ENCODE peak calls at places on chromosomes 5 and 9, in eight cellular contexts. One of them, this sample, is unnamed.

GRCh38 chr5:65721775-65722574 is at the start of the genes NLN and SGTB:
- DNase-seq in activated naive CD8-positive, alpha-beta T cell treated with anti-CD3 and anti-CD28 coated beads, Interleukin-2, amount 50 U/mL, for 16 hours: peak; percentile 64
- DNase-seq in dorsolateral prefrontal cortex: peak; percentile 86
- DNase-seq in iPS-NIHi11: peak; percentile 97
- DNase-seq in M059J: peak; percentile 73
- DNase-seq in AG08396: peak; percentile 97
- DNase-seq in retina: peak; percentile 91
- DNase-seq in cardiac muscle cell: peak; percentile 92
- DNase-seq in this sample: peak; percentile 84

GRCh38 chr5:13976867-13977479 is 32.5 kb upstream of the DNAH5 start:
- DNase-seq in activated naive CD8-positive, alpha-beta T cell treated with anti-CD3 and anti-CD28 coated beads, Interleukin-2, amount 50 U/mL, for 16 hours: no peak
- DNase-seq in M059J: peak; percentile 80
- DNase-seq in dorsolateral prefrontal cortex: no peak
- DNase-seq in AG08396: peak; percentile 61
- DNase-seq in retina: no peak
- DNase-seq in iPS-NIHi11: peak; percentile 68
- DNase-seq in cardiac muscle cell: peak; percentile 74
- DNase-seq in this sample: no peak

GRCh38 chr9:110767559-110768063 is 99.0 kb downstream of the MUSK start:
- DNase-seq in activated naive CD8-positive, alpha-beta T cell treated with anti-CD3 and anti-CD28 coated beads, Interleukin-2, amount 50 U/mL, for 16 hours: no peak
- DNase-seq in iPS-NIHi11: no peak
- DNase-seq in AG08396: peak; percentile 38
- DNase-seq in cardiac muscle cell: no peak
- DNase-seq in dorsolateral prefrontal cortex: peak; percentile 31
- DNase-seq in M059J: no peak
- DNase-seq in retina: no peak
- DNase-seq in this sample: no peak

GRCh38 chr5:56950626-56951130 is 1.2 kb downstream of the MIER3 start:
- DNase-seq in dorsolateral prefrontal cortex: peak; percentile 30
- DNase-seq in cardiac muscle cell: peak; percentile 72
- DNase-seq in retina: peak; percentile 81
- DNase-seq in M059J: peak; percentile 67
- DNase-seq in iPS-NIHi11: peak; percentile 70
- DNase-seq in activated naive CD8-positive, alpha-beta T cell treated with anti-CD3 and anti-CD28 coated beads, Interleukin-2, amount 50 U/mL, for 16 hours: no peak
- DNase-seq in AG08396: peak; percentile 82
- DNase-seq in this sample: peak; percentile 5

GRCh38 chr9:137974746-137975526 is 97.4 kb downstream of the CACNA1B start:
- DNase-seq in AG08396: no peak
- DNase-seq in cardiac muscle cell: no peak
- DNase-seq in activated naive CD8-positive, alpha-beta T cell treated with anti-CD3 and anti-CD28 coated beads, Interleukin-2, amount 50 U/mL, for 16 hours: no peak
- DNase-seq in retina: no peak
- DNase-seq in dorsolateral prefrontal cortex: no peak
- DNase-seq in iPS-NIHi11: no peak
- DNase-seq in M059J: no peak
- DNase-seq in this sample: no peak

GRCh38 chr5:89967806-89968444 is 441.6 kb downstream of the CETN3 start:
- DNase-seq in dorsolateral prefrontal cortex: no peak
- DNase-seq in M059J: peak; percentile 40
- DNase-seq in iPS-NIHi11: no peak
- DNase-seq in activated naive CD8-positive, alpha-beta T cell treated with anti-CD3 and anti-CD28 coated beads, Interleukin-2, amount 50 U/mL, for 16 hours: no peak
- DNase-seq in retina: no peak
- DNase-seq in cardiac muscle cell: no peak
- DNase-seq in AG08396: no peak
- DNase-seq in this sample: no peak

GRCh38 chr9:4152876-4153275 is 147.0 kb downstream of the GLIS3 start:
- DNase-seq in cardiac muscle cell: no peak
- DNase-seq in activated naive CD8-positive, alpha-beta T cell treated with anti-CD3 and anti-CD28 coated beads, Interleukin-2, amount 50 U/mL, for 16 hours: no peak
- DNase-seq in retina: no peak
- DNase-seq in dorsolateral prefrontal cortex: no peak
- DNase-seq in iPS-NIHi11: no peak
- DNase-seq in AG08396: no peak
- DNase-seq in M059J: peak; percentile 21
- DNase-seq in this sample: no peak

GRCh38 chr5:81820315-81820636 is 69.4 kb upstream of the SSBP2 start:
- DNase-seq in dorsolateral prefrontal cortex: no peak
- DNase-seq in retina: no peak
- DNase-seq in AG08396: no peak
- DNase-seq in M059J: no peak
- DNase-seq in cardiac muscle cell: no peak
- DNase-seq in activated naive CD8-positive, alpha-beta T cell treated with anti-CD3 and anti-CD28 coated beads, Interleukin-2, amount 50 U/mL, for 16 hours: no peak
- DNase-seq in iPS-NIHi11: no peak
- DNase-seq in this sample: no peak

GRCh38 chr5:171029401-171029800 is 167.6 kb downstream of the RANBP17 start:
- DNase-seq in M059J: no peak
- DNase-seq in cardiac muscle cell: no peak
- DNase-seq in iPS-NIHi11: no peak
- DNase-seq in dorsolateral prefrontal cortex: no peak
- DNase-seq in activated naive CD8-positive, alpha-beta T cell treated with anti-CD3 and anti-CD28 coated beads, Interleukin-2, amount 50 U/mL, for 16 hours: no peak
- DNase-seq in AG08396: no peak
- DNase-seq in retina: no peak
- DNase-seq in this sample: no peak

GRCh38 chr5:67305913-67306710 is 109.5 kb upstream of the CD180 start:
- DNase-seq in retina: no peak
- DNase-seq in iPS-NIHi11: no peak
- DNase-seq in cardiac muscle cell: no peak
- DNase-seq in M059J: peak; percentile 60
- DNase-seq in AG08396: no peak
- DNase-seq in activated naive CD8-positive, alpha-beta T cell treated with anti-CD3 and anti-CD28 coated beads, Interleukin-2, amount 50 U/mL, for 16 hours: no peak
- DNase-seq in dorsolateral prefrontal cortex: no peak
- DNase-seq in this sample: no peak

GRCh38 chr9:130823435-130823834 is 11.6 kb upstream of the ABL1 start:
- DNase-seq in AG08396: peak; percentile 57
- DNase-seq in dorsolateral prefrontal cortex: no peak
- DNase-seq in cardiac muscle cell: no peak
- DNase-seq in activated naive CD8-positive, alpha-beta T cell treated with anti-CD3 and anti-CD28 coated beads, Interleukin-2, amount 50 U/mL, for 16 hours: no peak
- DNase-seq in M059J: no peak
- DNase-seq in retina: no peak
- DNase-seq in iPS-NIHi11: no peak
- DNase-seq in this sample: no peak

GRCh38 chr9:129208191-129209091 is 30.4 kb upstream of the IER5L start:
- DNase-seq in activated naive CD8-positive, alpha-beta T cell treated with anti-CD3 and anti-CD28 coated beads, Interleukin-2, amount 50 U/mL, for 16 hours: peak; percentile 35
- DNase-seq in retina: no peak
- DNase-seq in M059J: no peak
- DNase-seq in dorsolateral prefrontal cortex: no peak
- DNase-seq in iPS-NIHi11: peak; percentile 81
- DNase-seq in AG08396: no peak
- DNase-seq in cardiac muscle cell: peak; percentile 52
- DNase-seq in this sample: no peak

GRCh38 chr9:20022410-20022809 is 233.6 kb upstream of the SLC24A2 start:
- DNase-seq in retina: no peak
- DNase-seq in iPS-NIHi11: no peak
- DNase-seq in dorsolateral prefrontal cortex: no peak
- DNase-seq in activated naive CD8-positive, alpha-beta T cell treated with anti-CD3 and anti-CD28 coated beads, Interleukin-2, amount 50 U/mL, for 16 hours: no peak
- DNase-seq in cardiac muscle cell: no peak
- DNase-seq in AG08396: peak; percentile 39
- DNase-seq in M059J: peak; percentile 59
- DNase-seq in this sample: no peak

GRCh38 chr5:33273985-33274384 is 166.8 kb upstream of the TARS1 start:
- DNase-seq in cardiac muscle cell: no peak
- DNase-seq in retina: no peak
- DNase-seq in AG08396: no peak
- DNase-seq in activated naive CD8-positive, alpha-beta T cell treated with anti-CD3 and anti-CD28 coated beads, Interleukin-2, amount 50 U/mL, for 16 hours: no peak
- DNase-seq in M059J: no peak
- DNase-seq in iPS-NIHi11: no peak
- DNase-seq in dorsolateral prefrontal cortex: no peak
- DNase-seq in this sample: no peak

GRCh38 chr9:80163889-80164288 is 592.1 kb downstream of the TLE4 start:
- DNase-seq in retina: no peak
- DNase-seq in M059J: no peak
- DNase-seq in AG08396: no peak
- DNase-seq in iPS-NIHi11: no peak
- DNase-seq in activated naive CD8-positive, alpha-beta T cell treated with anti-CD3 and anti-CD28 coated beads, Interleukin-2, amount 50 U/mL, for 16 hours: no peak
- DNase-seq in cardiac muscle cell: no peak
- DNase-seq in dorsolateral prefrontal cortex: no peak
- DNase-seq in this sample: peak; percentile 42

GRCh38 chr5:57435701-57436134 is 46.9 kb downstream of the ACTBL2 start:
- DNase-seq in cardiac muscle cell: no peak
- DNase-seq in iPS-NIHi11: no peak
- DNase-seq in AG08396: peak; percentile 59
- DNase-seq in dorsolateral prefrontal cortex: no peak
- DNase-seq in M059J: peak; percentile 85
- DNase-seq in activated naive CD8-positive, alpha-beta T cell treated with anti-CD3 and anti-CD28 coated beads, Interleukin-2, amount 50 U/mL, for 16 hours: no peak
- DNase-seq in retina: no peak
- DNase-seq in this sample: no peak

GRCh38 chr9:130639866-130640555 is 24.4 kb upstream of the PRDM12 start:
- DNase-seq in dorsolateral prefrontal cortex: no peak
- DNase-seq in iPS-NIHi11: no peak
- DNase-seq in retina: no peak
- DNase-seq in M059J: no peak
- DNase-seq in AG08396: no peak
- DNase-seq in cardiac muscle cell: no peak
- DNase-seq in activated naive CD8-positive, alpha-beta T cell treated with anti-CD3 and anti-CD28 coated beads, Interleukin-2, amount 50 U/mL, for 16 hours: no peak
- DNase-seq in this sample: no peak

GRCh38 chr9:110753734-110754231 is 85.2 kb downstream of the MUSK start:
- DNase-seq in activated naive CD8-positive, alpha-beta T cell treated with anti-CD3 and anti-CD28 coated beads, Interleukin-2, amount 50 U/mL, for 16 hours: no peak
- DNase-seq in dorsolateral prefrontal cortex: no peak
- DNase-seq in retina: no peak
- DNase-seq in AG08396: no peak
- DNase-seq in M059J: peak; percentile 55
- DNase-seq in iPS-NIHi11: no peak
- DNase-seq in cardiac muscle cell: no peak
- DNase-seq in this sample: no peak

GRCh38 chr9:17531642-17532254 is 47.1 kb upstream of the SH3GL2 start:
- DNase-seq in activated naive CD8-positive, alpha-beta T cell treated with anti-CD3 and anti-CD28 coated beads, Interleukin-2, amount 50 U/mL, for 16 hours: no peak
- DNase-seq in cardiac muscle cell: peak; percentile 58
- DNase-seq in retina: peak; percentile 55
- DNase-seq in M059J: peak; percentile 54
- DNase-seq in dorsolateral prefrontal cortex: no peak
- DNase-seq in AG08396: peak; percentile 53
- DNase-seq in iPS-NIHi11: peak; percentile 38
- DNase-seq in this sample: no peak

GRCh38 chr9:109399258-109399767 is 78.5 kb upstream of the EPB41L4B start:
- DNase-seq in dorsolateral prefrontal cortex: no peak
- DNase-seq in AG08396: no peak
- DNase-seq in iPS-NIHi11: no peak
- DNase-seq in M059J: no peak
- DNase-seq in retina: no peak
- DNase-seq in activated naive CD8-positive, alpha-beta T cell treated with anti-CD3 and anti-CD28 coated beads, Interleukin-2, amount 50 U/mL, for 16 hours: no peak
- DNase-seq in cardiac muscle cell: no peak
- DNase-seq in this sample: no peak

GRCh38 chr5:148005788-148006520 is 57.8 kb upstream of the SPINK5 start:
- DNase-seq in M059J: peak; percentile 15
- DNase-seq in dorsolateral prefrontal cortex: no peak
- DNase-seq in activated naive CD8-positive, alpha-beta T cell treated with anti-CD3 and anti-CD28 coated beads, Interleukin-2, amount 50 U/mL, for 16 hours: no peak
- DNase-seq in retina: no peak
- DNase-seq in AG08396: no peak
- DNase-seq in iPS-NIHi11: peak; percentile 22
- DNase-seq in cardiac muscle cell: no peak
- DNase-seq in this sample: no peak